ENCODE peak calls at places on chromosome 16, in four cellular contexts. I is IMR-90, P is AG04449, A is spleen. S is an unnamed sample.

GRCh38 chr16:54927125-54928015 is 3.3 kb upstream of the IRX5 start:
- DNase-seq in I (no peak), P (no peak), A (no peak), S (no peak)

GRCh38 chr16:89931305-89931896 is 8.3 kb downstream of the TUBB3 start:
- DNase-seq in P (no peak), I (no peak), A (no peak), S (no peak)

GRCh38 chr16:31200821-31201510 is 1.6 kb downstream of the PYCARD start:
- DNase-seq in P (no peak), I (no peak), A (peak; percentile 74), S (peak; percentile 78)

GRCh38 chr16:4501071-4501478 is 24.9 kb downstream of the HMOX2 start:
- DNase-seq in I (peak; percentile 50), A (no peak), P (no peak), S (peak; percentile 59)

GRCh38 chr16:76932541-76933211 is 258.3 kb upstream of the MON1B start:
- DNase-seq in P (no peak), I (peak; percentile 17), A (no peak), S (peak; percentile 32)

GRCh38 chr16:85607331-85607765 is 5.8 kb upstream of the GSE1 start:
- DNase-seq in A (no peak), I (no peak), P (no peak), S (peak; percentile 57)

GRCh38 chr16:56965939-56966515 is 4.3 kb downstream of the CETP start:
- DNase-seq in I (no peak), P (no peak), A (no peak), S (no peak)

GRCh38 chr16:55021595-55022475 is 91.2 kb downstream of the IRX5 start:
- DNase-seq in P (no peak), I (no peak), A (no peak), S (peak; percentile 9)

GRCh38 chr16:75385507-75386152 is 47.7 kb downstream of the CFDP1 start:
- DNase-seq in I (peak; percentile 88), A (no peak), P (peak; percentile 71), S (peak; percentile 72)

GRCh38 chr16:4972938-4973587 is 14.9 kb downstream of the SEC14L5 start:
- DNase-seq in I (no peak), A (no peak), P (no peak), S (no peak)

DNA sequence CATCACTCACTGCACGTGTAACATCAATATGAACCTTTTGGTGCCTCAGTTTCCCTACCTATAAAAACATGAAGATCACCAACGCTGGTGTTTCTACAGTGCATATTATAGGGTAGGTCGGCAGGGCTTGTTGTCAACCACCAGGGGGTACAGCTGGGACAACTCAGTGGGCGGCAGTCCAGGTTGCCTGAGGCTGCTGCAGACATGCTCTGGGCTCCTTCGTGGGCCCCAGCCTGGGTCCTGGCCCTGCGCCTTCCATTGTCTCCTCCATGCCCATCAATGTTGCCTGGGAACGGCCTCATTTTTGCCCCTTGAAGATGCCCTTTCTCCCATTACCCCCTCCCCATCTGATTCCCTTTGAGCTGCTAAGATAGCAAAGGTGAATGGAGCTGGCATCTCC is 89.8 kb downstream of the GSG1L start:
- DNase-seq in P (no peak), I (no peak), A (peak; percentile 30), S (no peak)
- TF ChIP-seq CTCF in P (no peak), I (no peak), A (no peak), S (no peak)

GRCh38 chr16:6969594-6969993 is 363.1 kb upstream of the RBFOX1 start:
- DNase-seq in A (no peak), P (no peak), I (no peak), S (no peak)
- TF ChIP-seq CTCF in A (no peak), P (no peak), I (no peak), S (no peak)

GRCh38 chr16:13158427-13158826 is 257.0 kb downstream of the SHISA9 start:
- DNase-seq in P (no peak), I (no peak), A (no peak), S (no peak)

GRCh38 chr16:13148836-13149235 is 247.4 kb downstream of the SHISA9 start:
- DNase-seq in A (no peak), P (no peak), I (no peak), S (no peak)

GRCh38 chr16:13153696-13154095 is 252.3 kb downstream of the SHISA9 start:
- DNase-seq in A (no peak), I (no peak), P (no peak), S (no peak)

GRCh38 chr16:13150181-13150885 is 248.9 kb downstream of the SHISA9 start:
- DNase-seq in A (no peak), P (no peak), I (no peak), S (no peak)

DNA sequence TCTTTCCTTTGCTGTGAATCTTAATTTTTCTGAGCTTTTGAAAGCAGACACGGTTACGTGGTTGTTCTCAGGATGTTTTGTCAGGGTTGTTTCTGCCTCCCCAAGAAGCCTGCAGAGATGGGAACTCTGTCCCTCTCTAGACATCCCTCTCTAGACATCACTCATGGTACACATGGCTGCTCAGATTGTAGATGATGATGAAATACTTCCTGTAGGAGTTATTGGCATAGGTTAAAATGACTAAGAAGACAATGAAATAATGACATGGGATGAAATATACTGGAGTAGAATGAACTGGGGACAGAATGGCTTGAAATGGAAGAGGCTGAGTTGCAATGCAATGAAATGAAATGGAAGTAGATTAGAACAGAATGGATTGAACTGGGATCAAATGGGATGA is 253.4 kb downstream of the SHISA9 start:
- DNase-seq in I (no peak), P (no peak), A (no peak), S (no peak)
- TF ChIP-seq CTCF in I (no peak), P (no peak), A (no peak), S (no peak)

DNA sequence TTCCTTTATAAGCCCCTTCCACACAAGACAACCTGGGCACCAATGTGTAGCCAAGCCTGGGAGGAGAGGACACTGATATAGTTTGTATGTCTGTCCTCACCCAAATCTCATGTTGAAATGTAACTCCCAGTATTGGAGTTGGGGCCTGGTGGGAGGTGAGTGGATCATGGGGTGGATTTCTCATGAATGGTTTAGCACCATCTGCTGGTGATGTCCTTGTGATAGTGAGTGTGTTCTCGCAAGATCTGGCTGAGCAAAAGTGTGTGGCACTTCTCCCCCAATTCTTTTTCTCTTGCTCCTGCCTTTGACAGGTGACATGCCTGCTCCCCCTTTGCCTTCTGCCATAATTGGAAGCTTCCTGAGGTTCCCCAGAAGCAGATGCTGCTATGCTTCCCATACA is 135.8 kb downstream of the USP31 start:
- DNase-seq in I (peak; percentile 3), P (no peak), A (no peak), S (no peak)
- TF ChIP-seq CTCF in I (no peak), P (no peak), A (no peak), S (no peak)

GRCh38 chr16:73530529-73530928 is 482.6 kb upstream of the ZFHX3 start:
- DNase-seq in P (no peak), A (no peak), I (no peak), S (no peak)
- TF ChIP-seq CTCF in P (no peak), A (no peak), I (no peak), S (no peak)

GRCh38 chr16:28845173-28846079 is 722 bp downstream of the TUFM start:
- DNase-seq in P (no peak), I (peak; percentile 12), A (no peak), S (no peak)

GRCh38 chr16:28846080-28846932 is at the start of gene TUFM:
- DNase-seq in I (peak; percentile 98), P (peak; percentile 83), A (peak; percentile 100), S (peak; percentile 99)

GRCh38 chr16:28842696-28843095 is 3.5 kb downstream of the TUFM start:
- DNase-seq in A (no peak), P (no peak), I (no peak), S (no peak)

GRCh38 chr16:28843766-28844165 is 2.4 kb downstream of the TUFM start:
- DNase-seq in I (no peak), P (no peak), A (peak; percentile 71), S (no peak)

DNA sequence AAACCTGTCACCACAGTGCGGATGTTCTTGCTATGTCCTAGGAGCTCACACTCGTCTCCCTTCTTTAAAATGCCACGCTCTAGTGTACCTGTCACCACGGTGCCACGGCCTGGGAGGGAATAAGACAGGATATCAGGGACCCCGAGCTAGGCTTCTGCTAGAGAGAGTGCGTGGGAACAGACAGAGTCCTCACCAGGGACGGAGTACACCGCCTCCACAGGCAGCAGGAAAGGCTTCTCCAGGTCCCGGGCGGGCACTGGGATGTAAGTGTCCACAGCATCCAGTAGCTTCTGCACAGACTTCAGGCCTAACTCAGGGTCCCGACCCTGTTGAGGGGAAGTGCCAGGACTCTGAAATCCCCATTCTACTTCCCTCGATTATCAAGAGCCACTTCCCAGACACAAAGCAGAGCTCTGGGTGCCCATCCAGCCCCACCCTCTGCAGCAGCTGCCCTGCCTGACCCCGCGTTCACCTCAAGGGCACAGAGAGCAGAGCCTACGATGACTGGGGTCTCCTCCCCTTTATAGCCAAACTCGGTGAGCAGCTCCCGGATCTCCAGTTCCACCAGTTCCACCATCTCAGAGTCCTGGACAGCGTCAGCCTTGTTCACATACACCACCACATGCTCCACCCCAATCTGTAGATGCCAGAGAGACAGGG is 1.8 kb downstream of the TUFM start:
- DNase-seq in P (no peak), I (no peak), A (peak; percentile 63), S (no peak)
- TF ChIP-seq CTCF in P (no peak), I (no peak), A (no peak), S (no peak)

GRCh38 chr16:64475627-64476351 is 646.1 kb downstream of the CDH11 start:
- DNase-seq in I (peak; percentile 4), P (no peak), A (no peak), S (no peak)
- TF ChIP-seq CTCF in I (no peak), P (no peak), A (no peak), S (no peak)

GRCh38 chr16:68993421-68993820 is 112.0 kb upstream of the HAS3 start:
- DNase-seq in A (no peak), I (no peak), P (no peak), S (no peak)

GRCh38 chr16:68993885-68994284 is 111.6 kb upstream of the HAS3 start:
- DNase-seq in I (peak; percentile 97), A (no peak), P (peak; percentile 77), S (peak; percentile 78)

GRCh38 chr16:68994324-68994723 is 111.1 kb upstream of the HAS3 start:
- DNase-seq in P (no peak), I (no peak), A (no peak), S (no peak)

GRCh38 chr16:68997564-68997963 is 107.9 kb upstream of the HAS3 start:
- DNase-seq in A (no peak), I (no peak), P (no peak), S (no peak)

GRCh38 chr16:68995011-68995504 is 110.4 kb upstream of the HAS3 start:
- DNase-seq in A (no peak), I (peak; percentile 58), P (no peak), S (peak; percentile 52)
- TF ChIP-seq CTCF in A (peak; percentile 6), I (peak; percentile 39), P (no peak), S (peak; percentile 23)